ENCODE peak calls at places on chromosomes 12 and 14, in five cellular contexts. F, A, I, O and Z are unnamed samples.

GRCh38 chr14:89131004-89131750 is 285.9 kb downstream of the FOXN3 start:
- DNase-seq in F (no peak), A (no peak), I (no peak), O (no peak), Z (no peak)

GRCh38 chr12:30358113-30358512 is 337.6 kb downstream of the IPO8 start:
- DNase-seq in F (no peak), A (no peak), I (no peak), O (no peak), Z (no peak)

GRCh38 chr12:111578971-111579340 is 20.2 kb downstream of the ATXN2 start:
- DNase-seq in F (no peak), A (no peak), I (no peak), O (no peak), Z (no peak)

GRCh38 chr12:56565510-56566101 is 44.0 kb downstream of the RBMS2 start:
- DNase-seq in F (no peak), A (peak; percentile 77), I (peak; percentile 22), O (no peak), Z (peak; percentile 46)

GRCh38 chr14:28243600-28243999 is 523.0 kb upstream of the FOXG1 start:
- DNase-seq in F (no peak), A (no peak), I (no peak), O (no peak), Z (no peak)

GRCh38 chr12:57896437-57897201 is 44.7 kb upstream of the ATP23 start:
- DNase-seq in F (peak; percentile 53), A (peak; percentile 64), I (peak; percentile 62), O (no peak), Z (no peak)

GRCh38 chr14:52937869-52938268 is 13.0 kb downstream of the FERMT2 start:
- DNase-seq in F (no peak), A (no peak), I (no peak), O (no peak), Z (no peak)

GRCh38 chr14:103361868-103362267 is 23.3 kb upstream of the MARK3 start:
- DNase-seq in F (no peak), A (peak; percentile 99), I (peak; percentile 54), O (no peak), Z (no peak)

GRCh38 chr12:67981236-67982164 is 7.7 kb upstream of the IFNG-AS1 start:
- DNase-seq in F (peak; percentile 25), A (peak; percentile 89), I (peak; percentile 7), O (no peak), Z (no peak)

GRCh38 chr12:67982165-67982563 is 7.1 kb upstream of the IFNG-AS1 start:
- DNase-seq in F (no peak), A (no peak), I (no peak), O (no peak), Z (no peak)

GRCh38 chr12:67977668-67978067 is 11.6 kb upstream of the IFNG-AS1 start:
- DNase-seq in F (no peak), A (no peak), I (no peak), O (no peak), Z (no peak)

GRCh38 chr12:67980391-67980790 is 8.9 kb upstream of the IFNG-AS1 start:
- DNase-seq in F (no peak), A (peak; percentile 5), I (no peak), O (no peak), Z (no peak)
- TF ChIP-seq BHLHE40 in F (no peak), A (no peak), I (no peak), O (no peak), Z (no peak)

GRCh38 chr12:66964629-66965028 is 285.8 kb upstream of the GRIP1 start:
- DNase-seq in F (no peak), A (no peak), I (no peak), O (no peak), Z (no peak)
- TF ChIP-seq BHLHE40 in F (no peak), A (no peak), I (no peak), O (no peak), Z (no peak)

DNA sequence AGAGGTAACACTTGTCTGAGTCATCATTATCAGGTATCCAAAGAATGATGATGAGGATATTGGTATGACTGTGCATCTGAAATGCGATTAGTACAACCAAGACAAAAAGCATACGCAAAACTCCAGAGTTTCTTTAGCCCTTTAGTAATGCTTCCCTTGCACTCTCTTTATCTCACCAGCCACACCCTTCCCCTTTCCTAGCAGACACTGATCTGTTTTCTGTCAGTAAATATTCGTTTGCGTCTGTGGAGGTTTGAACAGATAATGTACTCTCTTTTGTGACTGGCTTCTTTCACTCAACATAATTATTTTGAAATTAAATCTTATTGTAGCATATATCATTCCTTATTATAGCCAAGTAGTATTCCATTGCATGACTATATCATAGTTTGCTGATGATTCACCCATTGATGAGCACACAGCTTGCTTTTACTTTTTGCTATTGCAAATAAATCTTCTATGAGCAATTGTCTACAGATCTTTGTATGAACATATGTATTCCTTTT is 775.7 kb downstream of the SLC6A15 start:
- DNase-seq in F (no peak), A (peak; percentile 73), I (peak; percentile 1), O (no peak), Z (no peak)
- TF ChIP-seq BHLHE40 in F (no peak), A (no peak), I (no peak), O (no peak), Z (no peak)

DNA sequence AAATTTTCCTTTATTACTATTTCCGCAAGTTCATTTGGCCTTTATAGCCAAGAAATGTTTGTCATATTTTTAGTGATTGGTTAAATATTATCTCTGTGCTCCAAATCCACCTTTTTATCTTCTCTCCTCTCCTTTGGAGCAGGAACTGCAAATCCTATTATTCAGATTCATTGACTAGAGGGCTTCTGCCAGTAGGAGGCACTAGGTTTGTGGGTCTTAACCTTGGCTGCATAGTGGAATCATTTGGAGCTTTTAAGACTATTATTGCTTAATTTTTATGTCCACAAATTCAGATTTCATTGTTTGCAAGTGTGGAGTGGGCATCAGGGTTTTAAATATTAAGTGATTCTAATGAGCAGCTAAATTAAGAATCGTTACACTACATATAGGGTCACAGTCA is 75.3 kb upstream of the SYT10 start:
- DNase-seq in F (no peak), A (no peak), I (no peak), O (no peak), Z (no peak)
- TF ChIP-seq BHLHE40 in F (no peak), A (no peak), I (no peak), O (no peak), Z (no peak)

GRCh38 chr12:5430639-5431603 is 987 bp upstream of the NTF3 start:
- DNase-seq in F (no peak), A (peak; percentile 26), I (no peak), O (no peak), Z (no peak)

GRCh38 chr12:5429741-5430557 is 2.0 kb upstream of the NTF3 start:
- DNase-seq in F (no peak), A (no peak), I (no peak), O (no peak), Z (no peak)

GRCh38 chr12:5433081-5433839 is 1.4 kb downstream of the NTF3 start:
- DNase-seq in F (no peak), A (peak; percentile 63), I (no peak), O (no peak), Z (no peak)

GRCh38 chr12:5432011-5432400 is at the start of gene NTF3:
- DNase-seq in F (peak; percentile 37), A (peak; percentile 76), I (no peak), O (no peak), Z (no peak)

GRCh38 chr12:5428332-5429221 is 3.3 kb upstream of the NTF3 start:
- DNase-seq in F (no peak), A (peak; percentile 75), I (no peak), O (no peak), Z (peak; percentile 15)
- TF ChIP-seq BHLHE40 in F (no peak), A (no peak), I (no peak), O (no peak), Z (no peak)